ENCODE peak calls at places on chromosomes 4 and X, in nine cellular contexts. One of them, this sample, is unnamed.

GRCh38 chrX:70635227-70635626 is 190.6 kb downstream of the DLG3 start:
- DNase-seq in adrenal gland: no peak
- DNase-seq in AML-193: no peak
- DNase-seq in upper lobe of right lung: no peak
- DNase-seq in NCI-H146: no peak
- DNase-seq in stomach: no peak
- DNase-seq in T-cell: no peak
- DNase-seq in mucosa of descending colon: no peak
- DNase-seq in OCI-LY7: no peak
- DNase-seq in this sample: peak

GRCh38 chr4:85610450-85610849 is 135.5 kb downstream of the ARHGAP24 start:
- DNase-seq in adrenal gland: no peak
- DNase-seq in upper lobe of right lung: no peak
- DNase-seq in OCI-LY7: no peak
- DNase-seq in NCI-H146: no peak
- DNase-seq in T-cell: no peak
- DNase-seq in mucosa of descending colon: no peak
- DNase-seq in stomach: no peak
- DNase-seq in AML-193: no peak
- DNase-seq in this sample: no peak

GRCh38 chrX:68190799-68191198 is 242.5 kb downstream of the OPHN1 start:
- DNase-seq in OCI-LY7: no peak
- DNase-seq in adrenal gland: no peak
- DNase-seq in upper lobe of right lung: no peak
- DNase-seq in mucosa of descending colon: no peak
- DNase-seq in stomach: no peak
- DNase-seq in AML-193: no peak
- DNase-seq in T-cell: no peak
- DNase-seq in NCI-H146: no peak
- DNase-seq in this sample: no peak

GRCh38 chr4:8865681-8866310 is 5.8 kb downstream of the HMX1 start:
- DNase-seq in adrenal gland: no peak
- DNase-seq in mucosa of descending colon: no peak
- DNase-seq in OCI-LY7: no peak
- DNase-seq in AML-193: no peak
- DNase-seq in T-cell: no peak
- DNase-seq in upper lobe of right lung: no peak
- DNase-seq in NCI-H146: no peak
- DNase-seq in stomach: no peak
- DNase-seq in this sample: no peak

GRCh38 chrX:16604300-16604699 is 45.7 kb upstream of the S100G start:
- DNase-seq in upper lobe of right lung: no peak
- DNase-seq in mucosa of descending colon: no peak
- DNase-seq in OCI-LY7: no peak
- DNase-seq in T-cell: no peak
- DNase-seq in stomach: no peak
- DNase-seq in NCI-H146: no peak
- DNase-seq in adrenal gland: no peak
- DNase-seq in AML-193: no peak
- DNase-seq in this sample: no peak

GRCh38 chr4:88758264-88758663 is 60.6 kb upstream of the NAP1L5 start:
- DNase-seq in adrenal gland: no peak
- DNase-seq in AML-193: no peak
- DNase-seq in OCI-LY7: no peak
- DNase-seq in stomach: no peak
- DNase-seq in mucosa of descending colon: no peak
- DNase-seq in NCI-H146: no peak
- DNase-seq in upper lobe of right lung: no peak
- DNase-seq in T-cell: no peak
- DNase-seq in this sample: no peak

GRCh38 chrX:31223817-31224216 is 152.0 kb upstream of the FTHL17 start:
- DNase-seq in T-cell: no peak
- DNase-seq in adrenal gland: no peak
- DNase-seq in stomach: no peak
- DNase-seq in mucosa of descending colon: no peak
- DNase-seq in upper lobe of right lung: no peak
- DNase-seq in AML-193: no peak
- DNase-seq in NCI-H146: no peak
- DNase-seq in OCI-LY7: peak
- DNase-seq in this sample: no peak

GRCh38 chr4:22389240-22389871 is 126.5 kb downstream of the ADGRA3 start:
- DNase-seq in mucosa of descending colon: no peak
- DNase-seq in NCI-H146: peak
- DNase-seq in T-cell: peak
- DNase-seq in AML-193: peak
- DNase-seq in upper lobe of right lung: no peak
- DNase-seq in OCI-LY7: peak
- DNase-seq in adrenal gland: peak
- DNase-seq in stomach: peak
- DNase-seq in this sample: peak

GRCh38 chr4:156109943-156110925 is 156.6 kb upstream of the CTSO start:
- DNase-seq in adrenal gland: no peak
- DNase-seq in OCI-LY7: no peak
- DNase-seq in stomach: no peak
- DNase-seq in mucosa of descending colon: no peak
- DNase-seq in T-cell: no peak
- DNase-seq in AML-193: peak
- DNase-seq in NCI-H146: no peak
- DNase-seq in upper lobe of right lung: no peak
- DNase-seq in this sample: peak

GRCh38 chr4:54281060-54281781 is 52.1 kb downstream of the PDGFRA start:
- DNase-seq in NCI-H146: no peak
- DNase-seq in stomach: peak
- DNase-seq in AML-193: no peak
- DNase-seq in mucosa of descending colon: peak
- DNase-seq in T-cell: no peak
- DNase-seq in adrenal gland: peak
- DNase-seq in OCI-LY7: no peak
- DNase-seq in upper lobe of right lung: no peak
- DNase-seq in this sample: no peak

GRCh38 chrX:42944381-42944998 is 166.5 kb upstream of the PPP1R2C start:
- DNase-seq in adrenal gland: no peak
- DNase-seq in T-cell: no peak
- DNase-seq in AML-193: no peak
- DNase-seq in stomach: no peak
- DNase-seq in upper lobe of right lung: no peak
- DNase-seq in OCI-LY7: peak
- DNase-seq in NCI-H146: no peak
- DNase-seq in mucosa of descending colon: no peak
- DNase-seq in this sample: no peak

GRCh38 chr4:119666653-119667091 is 38.1 kb upstream of the PDE5A start:
- DNase-seq in adrenal gland: no peak
- DNase-seq in mucosa of descending colon: no peak
- DNase-seq in AML-193: no peak
- DNase-seq in NCI-H146: peak
- DNase-seq in stomach: no peak
- DNase-seq in OCI-LY7: no peak
- DNase-seq in upper lobe of right lung: no peak
- DNase-seq in T-cell: no peak
- DNase-seq in this sample: peak

GRCh38 chr4:128060130-128060619 is 937 bp upstream of the LARP1B start:
- DNase-seq in T-cell: no peak
- DNase-seq in AML-193: peak
- DNase-seq in NCI-H146: no peak
- DNase-seq in mucosa of descending colon: no peak
- DNase-seq in OCI-LY7: no peak
- DNase-seq in upper lobe of right lung: no peak
- DNase-seq in adrenal gland: no peak
- DNase-seq in stomach: no peak
- DNase-seq in this sample: no peak

This sample was measured in ELF-1.